ENCODE peak calls at places on chromosome 12, in seven cellular contexts. One of them, this sample, is unnamed.

GRCh38 chr12:110135012-110135411 is 10.9 kb downstream of the IFT81 start:
- DNase-seq in mesenchymal stem cell: peak
- DNase-seq in IMR-90: peak
- DNase-seq in trophoblast cell: no peak
- DNase-seq in H9: no peak
- DNase-seq in mesendoderm: no peak
- DNase-seq in neuronal stem cell: no peak
- DNase-seq in this sample: no peak

GRCh38 chr12:39541471-39541870 is 78.1 kb downstream of the ABCD2 start:
- DNase-seq in mesenchymal stem cell: no peak
- DNase-seq in IMR-90: no peak
- DNase-seq in trophoblast cell: no peak
- DNase-seq in H9: no peak
- DNase-seq in mesendoderm: no peak
- DNase-seq in neuronal stem cell: no peak
- DNase-seq in this sample: no peak

GRCh38 chr12:80364056-80364455 is 80.0 kb upstream of the PTPRQ start:
- DNase-seq in mesenchymal stem cell: peak
- DNase-seq in IMR-90: peak
- DNase-seq in trophoblast cell: no peak
- DNase-seq in H9: no peak
- DNase-seq in mesendoderm: no peak
- DNase-seq in neuronal stem cell: no peak
- DNase-seq in this sample: no peak

GRCh38 chr12:93145086-93145485 is 216.0 kb upstream of the EEA1 start:
- DNase-seq in mesenchymal stem cell: no peak
- DNase-seq in IMR-90: peak
- DNase-seq in trophoblast cell: peak
- DNase-seq in H9: no peak
- DNase-seq in mesendoderm: no peak
- DNase-seq in neuronal stem cell: no peak
- DNase-seq in this sample: no peak

GRCh38 chr12:131124487-131125280 is 171.0 kb downstream of the ADGRD1 start:
- DNase-seq in mesenchymal stem cell: no peak
- DNase-seq in IMR-90: no peak
- DNase-seq in trophoblast cell: no peak
- DNase-seq in H9: no peak
- DNase-seq in mesendoderm: no peak
- DNase-seq in neuronal stem cell: no peak
- DNase-seq in this sample: no peak

GRCh38 chr12:101619026-101619827 is 24.5 kb downstream of the MYBPC1 start:
- DNase-seq in mesenchymal stem cell: no peak
- DNase-seq in IMR-90: no peak
- DNase-seq in trophoblast cell: no peak
- DNase-seq in H9: no peak
- DNase-seq in mesendoderm: no peak
- DNase-seq in neuronal stem cell: no peak
- DNase-seq in this sample: no peak

GRCh38 chr12:95648990-95649791 is 97.9 kb upstream of the USP44 start:
- DNase-seq in mesenchymal stem cell: no peak
- DNase-seq in IMR-90: peak
- DNase-seq in trophoblast cell: peak
- DNase-seq in H9: no peak
- DNase-seq in mesendoderm: no peak
- DNase-seq in neuronal stem cell: no peak
- DNase-seq in this sample: no peak

GRCh38 chr12:25254271-25254880 is 3.6 kb upstream of the KRAS start:
- DNase-seq in mesenchymal stem cell: peak
- DNase-seq in IMR-90: peak
- DNase-seq in trophoblast cell: no peak
- DNase-seq in H9: no peak
- DNase-seq in mesendoderm: no peak
- DNase-seq in neuronal stem cell: no peak
- DNase-seq in this sample: no peak

GRCh38 chr12:72681028-72681427 is 408.9 kb downstream of the TRHDE start:
- DNase-seq in mesenchymal stem cell: no peak
- DNase-seq in IMR-90: no peak
- DNase-seq in trophoblast cell: no peak
- DNase-seq in H9: no peak
- DNase-seq in mesendoderm: no peak
- DNase-seq in neuronal stem cell: no peak
- DNase-seq in this sample: no peak

GRCh38 chr12:78143717-78144116 is 313.0 kb downstream of the NAV3 start:
- DNase-seq in mesenchymal stem cell: no peak
- DNase-seq in IMR-90: no peak
- DNase-seq in trophoblast cell: no peak
- DNase-seq in H9: no peak
- DNase-seq in mesendoderm: no peak
- DNase-seq in neuronal stem cell: no peak
- DNase-seq in this sample: no peak

GRCh38 chr12:57175428-57176138 is 28.2 kb upstream of the LRP1-AS start:
- DNase-seq in mesenchymal stem cell: peak
- DNase-seq in IMR-90: peak
- DNase-seq in trophoblast cell: peak
- DNase-seq in H9: peak
- DNase-seq in mesendoderm: peak
- DNase-seq in neuronal stem cell: peak
- DNase-seq in this sample: peak

GRCh38 chr12:118061876-118062791 is 1.2 kb upstream of the WSB2 start:
- DNase-seq in mesenchymal stem cell: peak
- DNase-seq in IMR-90: peak
- DNase-seq in trophoblast cell: peak
- DNase-seq in H9: peak
- DNase-seq in mesendoderm: peak
- DNase-seq in neuronal stem cell: peak
- DNase-seq in this sample: peak

GRCh38 chr12:32455607-32456063 is 56.3 kb downstream of the FGD4 start:
- DNase-seq in mesenchymal stem cell: peak
- DNase-seq in IMR-90: peak
- DNase-seq in trophoblast cell: peak
- DNase-seq in H9: no peak
- DNase-seq in mesendoderm: peak
- DNase-seq in neuronal stem cell: peak
- DNase-seq in this sample: no peak

GRCh38 chr12:115417610-115418009 is 733.6 kb upstream of the TBX3 start:
- DNase-seq in mesenchymal stem cell: no peak
- DNase-seq in IMR-90: no peak
- DNase-seq in trophoblast cell: no peak
- DNase-seq in H9: no peak
- DNase-seq in mesendoderm: no peak
- DNase-seq in neuronal stem cell: no peak
- DNase-seq in this sample: no peak

DNA sequence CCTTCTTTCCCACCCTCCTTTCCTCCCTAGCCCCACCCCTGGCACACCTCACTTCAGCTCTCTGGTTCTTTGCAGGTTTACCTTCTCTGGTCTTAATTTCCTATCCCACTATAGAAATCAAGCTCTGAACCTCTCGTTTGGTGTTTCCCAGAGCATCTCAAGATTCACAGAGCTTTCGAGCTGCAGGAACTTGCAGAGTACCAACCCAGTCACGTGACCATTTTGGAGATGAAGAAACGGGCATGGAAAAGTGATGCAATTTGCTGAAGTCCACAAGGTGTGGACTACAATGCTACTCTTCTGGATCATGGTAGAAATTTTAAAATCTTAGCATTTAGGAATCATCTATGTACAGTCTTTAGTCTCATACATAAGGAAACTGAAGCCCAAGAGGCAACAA is 205.8 kb downstream of the NTF3 start:
- DNase-seq in mesenchymal stem cell: no peak
- DNase-seq in IMR-90: no peak
- DNase-seq in trophoblast cell: no peak
- DNase-seq in H9: no peak
- DNase-seq in mesendoderm: no peak
- DNase-seq in neuronal stem cell: no peak
- DNase-seq in this sample: no peak
- H2AK5ac ChIP-seq in mesenchymal stem cell: no peak
- H2AK5ac ChIP-seq in IMR-90: no peak
- H2AK5ac ChIP-seq in trophoblast cell: no peak
- H2AK5ac ChIP-seq in H9: no peak
- H2AK5ac ChIP-seq in mesendoderm: no peak
- H2AK5ac ChIP-seq in neuronal stem cell: no peak
- H2AK5ac ChIP-seq in this sample: no peak

GRCh38 chr12:103908877-103909276 is 21.3 kb upstream of the HSP90B1 start:
- DNase-seq in mesenchymal stem cell: peak
- DNase-seq in IMR-90: peak
- DNase-seq in trophoblast cell: peak
- DNase-seq in H9: no peak
- DNase-seq in mesendoderm: peak
- DNase-seq in neuronal stem cell: no peak
- DNase-seq in this sample: no peak
- H3K4ac ChIP-seq in mesenchymal stem cell: no peak
- H3K4ac ChIP-seq in IMR-90: peak
- H3K4ac ChIP-seq in trophoblast cell: no peak
- H3K4ac ChIP-seq in H9: no peak
- H3K4ac ChIP-seq in mesendoderm: no peak
- H3K4ac ChIP-seq in neuronal stem cell: no peak
- H3K4ac ChIP-seq in this sample: no peak

GRCh38 chr12:45536254-45536653 is 193.3 kb upstream of the ARID2 start:
- DNase-seq in mesenchymal stem cell: no peak
- DNase-seq in IMR-90: no peak
- DNase-seq in trophoblast cell: no peak
- DNase-seq in H9: no peak
- DNase-seq in mesendoderm: no peak
- DNase-seq in neuronal stem cell: no peak
- DNase-seq in this sample: no peak
- H2AK5ac ChIP-seq in mesenchymal stem cell: no peak
- H2AK5ac ChIP-seq in IMR-90: no peak
- H2AK5ac ChIP-seq in trophoblast cell: no peak
- H2AK5ac ChIP-seq in H9: no peak
- H2AK5ac ChIP-seq in mesendoderm: no peak
- H2AK5ac ChIP-seq in neuronal stem cell: no peak
- H2AK5ac ChIP-seq in this sample: no peak

GRCh38 chr12:30843211-30843610 is 83.3 kb upstream of the TSPAN11 start:
- DNase-seq in mesenchymal stem cell: no peak
- DNase-seq in IMR-90: no peak
- DNase-seq in trophoblast cell: no peak
- DNase-seq in H9: peak
- DNase-seq in mesendoderm: no peak
- DNase-seq in neuronal stem cell: no peak
- DNase-seq in this sample: no peak
- H3K4ac ChIP-seq in mesenchymal stem cell: no peak
- H3K4ac ChIP-seq in IMR-90: no peak
- H3K4ac ChIP-seq in trophoblast cell: no peak
- H3K4ac ChIP-seq in H9: no peak
- H3K4ac ChIP-seq in mesendoderm: no peak
- H3K4ac ChIP-seq in neuronal stem cell: no peak
- H3K4ac ChIP-seq in this sample: no peak